ENCODE peak calls at places on chromosomes 12 and 14, in seven cellular contexts. One of them, this sample, is unnamed.

GRCh38 chr14:100292776-100293461 is 13.3 kb downstream of the SLC25A29 start:
- DNase-seq in spleen: peak
- DNase-seq in HL-60: no peak
- DNase-seq in GM23338: no peak
- DNase-seq in stomach: no peak
- DNase-seq in transverse colon: peak
- DNase-seq in GM12878: no peak
- DNase-seq in this sample: no peak

GRCh38 chr12:57886590-57887363 is 40.2 kb upstream of the CTDSP2 start:
- DNase-seq in stomach: no peak
- DNase-seq in GM23338: no peak
- DNase-seq in HL-60: no peak
- DNase-seq in GM12878: no peak
- DNase-seq in transverse colon: no peak
- DNase-seq in spleen: no peak
- DNase-seq in this sample: no peak

GRCh38 chr14:94342334-94342934 is 19.3 kb upstream of the SERPINA6 start:
- DNase-seq in GM23338: no peak
- DNase-seq in spleen: no peak
- DNase-seq in HL-60: peak
- DNase-seq in stomach: peak
- DNase-seq in transverse colon: peak
- DNase-seq in GM12878: no peak
- DNase-seq in this sample: peak

GRCh38 chr12:89258240-89258969 is 93.9 kb downstream of the DUSP6 start:
- DNase-seq in stomach: no peak
- DNase-seq in spleen: no peak
- DNase-seq in GM12878: no peak
- DNase-seq in GM23338: no peak
- DNase-seq in HL-60: no peak
- DNase-seq in transverse colon: no peak
- DNase-seq in this sample: no peak

GRCh38 chr14:62592877-62593276 is 452.4 kb downstream of the KCNH5 start:
- DNase-seq in spleen: no peak
- DNase-seq in GM12878: no peak
- DNase-seq in transverse colon: no peak
- DNase-seq in GM23338: no peak
- DNase-seq in stomach: no peak
- DNase-seq in HL-60: no peak
- DNase-seq in this sample: no peak

GRCh38 chr12:31872831-31873604 is 86.2 kb upstream of the RESF1 start:
- DNase-seq in spleen: no peak
- DNase-seq in stomach: no peak
- DNase-seq in transverse colon: no peak
- DNase-seq in GM12878: no peak
- DNase-seq in HL-60: no peak
- DNase-seq in GM23338: no peak
- DNase-seq in this sample: no peak

GRCh38 chr12:26402648-26403047 is 207.3 kb downstream of the SSPN start:
- DNase-seq in transverse colon: peak
- DNase-seq in HL-60: no peak
- DNase-seq in GM23338: peak
- DNase-seq in spleen: no peak
- DNase-seq in GM12878: no peak
- DNase-seq in stomach: peak
- DNase-seq in this sample: peak

GRCh38 chr12:27969901-27970390 is 2.6 kb downstream of the PTHLH start:
- DNase-seq in spleen: peak
- DNase-seq in stomach: peak
- DNase-seq in GM23338: peak
- DNase-seq in GM12878: peak
- DNase-seq in transverse colon: peak
- DNase-seq in HL-60: no peak
- DNase-seq in this sample: peak

GRCh38 chr14:22534547-22534946 is 54.5 kb downstream of the DAD1 start:
- DNase-seq in transverse colon: no peak
- DNase-seq in GM23338: no peak
- DNase-seq in spleen: no peak
- DNase-seq in GM12878: no peak
- DNase-seq in HL-60: no peak
- DNase-seq in stomach: no peak
- DNase-seq in this sample: no peak

GRCh38 chr14:50342211-50343080 is 30.3 kb downstream of the DMAC2L start:
- DNase-seq in stomach: no peak
- DNase-seq in GM23338: peak
- DNase-seq in GM12878: no peak
- DNase-seq in HL-60: no peak
- DNase-seq in spleen: peak
- DNase-seq in transverse colon: peak
- DNase-seq in this sample: peak

GRCh38 chr12:76943004-76943403 is 64.2 kb upstream of the CSRP2 start:
- DNase-seq in HL-60: no peak
- DNase-seq in GM23338: no peak
- DNase-seq in spleen: no peak
- DNase-seq in transverse colon: no peak
- DNase-seq in stomach: no peak
- DNase-seq in GM12878: no peak
- DNase-seq in this sample: peak

GRCh38 chr12:92105676-92106075 is 40.0 kb downstream of the BTG1 start:
- DNase-seq in HL-60: peak
- DNase-seq in GM12878: no peak
- DNase-seq in transverse colon: no peak
- DNase-seq in stomach: no peak
- DNase-seq in GM23338: no peak
- DNase-seq in spleen: no peak
- DNase-seq in this sample: no peak

GRCh38 chr12:94172031-94172430 is 23.7 kb downstream of the PLXNC1 start:
- DNase-seq in HL-60: no peak
- DNase-seq in transverse colon: peak
- DNase-seq in stomach: no peak
- DNase-seq in GM23338: no peak
- DNase-seq in GM12878: no peak
- DNase-seq in spleen: no peak
- DNase-seq in this sample: no peak

GRCh38 chr14:103862393-103862782 is 15.0 kb upstream of the PPP1R13B start:
- DNase-seq in transverse colon: no peak
- DNase-seq in spleen: peak
- DNase-seq in GM12878: no peak
- DNase-seq in HL-60: no peak
- DNase-seq in stomach: no peak
- DNase-seq in GM23338: peak
- DNase-seq in this sample: no peak

GRCh38 chr12:29396774-29397173 is 15.8 kb upstream of the ERGIC2 start:
- DNase-seq in GM12878: no peak
- DNase-seq in stomach: no peak
- DNase-seq in spleen: no peak
- DNase-seq in transverse colon: no peak
- DNase-seq in GM23338: no peak
- DNase-seq in HL-60: no peak
- DNase-seq in this sample: no peak

GRCh38 chr12:94427520-94428381 is 31.9 kb downstream of the CEP83 start:
- DNase-seq in GM23338: no peak
- DNase-seq in HL-60: no peak
- DNase-seq in GM12878: peak
- DNase-seq in transverse colon: peak
- DNase-seq in spleen: no peak
- DNase-seq in stomach: no peak
- DNase-seq in this sample: no peak

GRCh38 chr14:82009076-82009475 is 475.4 kb upstream of the SEL1L start:
- DNase-seq in GM23338: peak
- DNase-seq in spleen: no peak
- DNase-seq in transverse colon: no peak
- DNase-seq in GM12878: no peak
- DNase-seq in stomach: no peak
- DNase-seq in HL-60: no peak
- DNase-seq in this sample: no peak

GRCh38 chr12:70919597-70920035 is 922 bp downstream of the PTPRR start:
- DNase-seq in HL-60: no peak
- DNase-seq in GM12878: no peak
- DNase-seq in stomach: no peak
- DNase-seq in GM23338: peak
- DNase-seq in spleen: no peak
- DNase-seq in transverse colon: no peak
- DNase-seq in this sample: no peak

GRCh38 chr12:3617565-3617964 is 126.6 kb downstream of the PRMT8 start:
- DNase-seq in GM23338: no peak
- DNase-seq in GM12878: no peak
- DNase-seq in stomach: no peak
- DNase-seq in spleen: peak
- DNase-seq in HL-60: no peak
- DNase-seq in transverse colon: no peak
- DNase-seq in this sample: no peak
- TF ChIP-seq CTCF in GM23338: no peak
- TF ChIP-seq CTCF in GM12878: no peak
- TF ChIP-seq CTCF in stomach: no peak
- TF ChIP-seq CTCF in spleen: no peak
- TF ChIP-seq CTCF in HL-60: no peak
- TF ChIP-seq CTCF in transverse colon: no peak
- TF ChIP-seq CTCF in this sample: no peak

GRCh38 chr14:39177168-39177545 is 2.1 kb downstream of the PNN start:
- DNase-seq in HL-60: no peak
- DNase-seq in GM23338: no peak
- DNase-seq in GM12878: no peak
- DNase-seq in transverse colon: no peak
- DNase-seq in spleen: no peak
- DNase-seq in stomach: no peak
- DNase-seq in this sample: no peak
- TF ChIP-seq POLR2AphosphoS5 in HL-60: no peak
- TF ChIP-seq POLR2AphosphoS5 in GM23338: no peak
- TF ChIP-seq POLR2AphosphoS5 in GM12878: peak
- TF ChIP-seq POLR2AphosphoS5 in transverse colon: no peak
- TF ChIP-seq POLR2AphosphoS5 in spleen: no peak
- TF ChIP-seq POLR2AphosphoS5 in stomach: no peak
- TF ChIP-seq POLR2AphosphoS5 in this sample: no peak

GRCh38 chr12:97177482-97177881 is 270.4 kb downstream of the NEDD1 start:
- DNase-seq in HL-60: no peak
- DNase-seq in GM12878: no peak
- DNase-seq in transverse colon: no peak
- DNase-seq in spleen: no peak
- DNase-seq in stomach: no peak
- DNase-seq in GM23338: no peak
- DNase-seq in this sample: no peak
- TF ChIP-seq CTCF in HL-60: no peak
- TF ChIP-seq CTCF in GM12878: no peak
- TF ChIP-seq CTCF in transverse colon: no peak
- TF ChIP-seq CTCF in spleen: no peak
- TF ChIP-seq CTCF in stomach: no peak
- TF ChIP-seq CTCF in GM23338: no peak
- TF ChIP-seq CTCF in this sample: no peak

DNA sequence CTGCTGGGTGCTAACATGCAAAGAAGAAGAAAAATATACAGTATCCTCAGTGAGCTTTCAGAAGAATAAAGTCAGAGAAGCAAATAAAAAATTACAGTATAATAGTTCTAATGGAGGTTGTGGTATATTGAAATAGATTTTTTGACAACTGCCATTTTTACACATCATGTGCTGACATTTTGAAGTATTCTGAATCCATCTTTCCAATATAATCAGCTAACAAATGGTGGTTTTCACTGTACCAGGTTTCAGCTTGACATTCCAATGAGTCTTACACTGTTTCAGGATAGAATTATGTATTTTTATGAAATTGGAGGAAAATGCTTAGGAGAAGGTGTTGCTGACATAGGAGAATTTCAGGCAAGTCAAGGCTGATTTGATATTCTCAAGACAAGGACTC is 26.3 kb upstream of the TBC1D30 start:
- DNase-seq in spleen: no peak
- DNase-seq in stomach: no peak
- DNase-seq in GM12878: no peak
- DNase-seq in HL-60: no peak
- DNase-seq in transverse colon: no peak
- DNase-seq in GM23338: no peak
- DNase-seq in this sample: no peak
- TF ChIP-seq POLR2AphosphoS5 in spleen: no peak
- TF ChIP-seq POLR2AphosphoS5 in stomach: no peak
- TF ChIP-seq POLR2AphosphoS5 in GM12878: no peak
- TF ChIP-seq POLR2AphosphoS5 in HL-60: no peak
- TF ChIP-seq POLR2AphosphoS5 in transverse colon: no peak
- TF ChIP-seq POLR2AphosphoS5 in GM23338: no peak
- TF ChIP-seq POLR2AphosphoS5 in this sample: no peak

DNA sequence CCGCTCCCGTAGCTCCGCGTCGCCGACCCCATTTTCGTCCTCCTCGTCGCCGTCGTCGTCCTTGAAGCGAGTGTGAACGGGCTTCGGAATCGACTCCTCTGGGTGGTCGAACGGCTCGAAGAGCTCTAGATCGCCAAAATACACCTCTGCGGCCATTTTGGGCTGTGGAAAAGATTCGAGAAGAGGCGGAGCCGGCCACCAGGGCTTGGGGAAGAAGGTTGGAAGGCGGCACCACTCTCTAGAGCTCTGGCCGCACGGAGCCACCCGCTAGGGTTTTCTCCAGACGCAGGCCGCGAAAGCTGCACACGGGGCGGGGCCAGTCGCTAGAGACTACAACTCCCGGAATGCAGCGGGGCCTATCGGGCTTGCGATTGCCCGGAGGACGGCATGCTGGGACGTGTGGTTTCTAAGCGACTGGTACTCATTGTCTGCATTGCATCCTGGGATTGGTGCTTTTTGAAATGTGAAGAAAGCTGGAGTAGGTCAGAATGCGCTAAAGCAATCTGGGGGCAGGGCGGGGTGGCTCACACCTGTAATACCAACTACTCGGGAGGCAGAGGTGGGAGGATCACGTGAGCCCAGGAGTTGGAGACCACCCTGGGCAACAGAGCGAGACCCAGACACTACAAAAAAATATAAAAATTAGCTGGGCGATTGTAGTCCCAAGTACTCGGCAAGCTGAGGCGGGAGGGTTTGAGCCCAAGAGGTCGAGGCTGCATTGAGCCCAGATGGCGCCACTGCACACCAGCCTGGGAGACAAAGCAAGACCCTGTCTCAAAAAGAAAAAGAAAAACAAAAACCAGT is at the start of gene ZCCHC8:
- DNase-seq in transverse colon: peak
- DNase-seq in HL-60: peak
- DNase-seq in GM23338: peak
- DNase-seq in stomach: peak
- DNase-seq in GM12878: peak
- DNase-seq in spleen: peak
- DNase-seq in this sample: peak
- TF ChIP-seq CTCF in transverse colon: peak
- TF ChIP-seq CTCF in HL-60: no peak
- TF ChIP-seq CTCF in GM23338: peak
- TF ChIP-seq CTCF in stomach: no peak
- TF ChIP-seq CTCF in GM12878: no peak
- TF ChIP-seq CTCF in spleen: peak
- TF ChIP-seq CTCF in this sample: no peak